ENCODE peak calls at places on chromosomes 2 and 18, in five cellular contexts. One of them, this sample, is unnamed. For H3K4me1, the result is how much of the 10 kb centered on the place peaks cover.

GRCh38 chr18:72697706-72698105 is 153.6 kb upstream of the CBLN2 start:
- DNase-seq in fibroblast of lung: no peak
- DNase-seq in left lung: no peak
- DNase-seq in lower lobe of right lung: no peak
- DNase-seq in adrenal gland: no peak
- DNase-seq in this sample: no peak

GRCh38 chr2:159557437-159558034 is 58.8 kb downstream of the BAZ2B start:
- DNase-seq in lower lobe of right lung: no peak
- DNase-seq in fibroblast of lung: peak
- DNase-seq in left lung: no peak
- DNase-seq in adrenal gland: no peak
- DNase-seq in this sample: no peak

GRCh38 chr2:220959391-220959802 is 612.7 kb downstream of the EPHA4 start:
- DNase-seq in adrenal gland: no peak
- DNase-seq in fibroblast of lung: no peak
- DNase-seq in left lung: no peak
- DNase-seq in lower lobe of right lung: no peak
- DNase-seq in this sample: no peak

GRCh38 chr2:235171511-235172130 is 219.8 kb downstream of the SH3BP4 start:
- DNase-seq in fibroblast of lung: peak
- DNase-seq in adrenal gland: peak
- DNase-seq in left lung: no peak
- DNase-seq in lower lobe of right lung: no peak
- DNase-seq in this sample: no peak

GRCh38 chr2:206721216-206721920 is 3.2 kb upstream of the DYTN start:
- DNase-seq in fibroblast of lung: no peak
- DNase-seq in lower lobe of right lung: no peak
- DNase-seq in left lung: no peak
- DNase-seq in adrenal gland: no peak
- DNase-seq in this sample: no peak

GRCh38 chr2:226758886-226759660 is 40.5 kb downstream of the IRS1 start:
- DNase-seq in adrenal gland: no peak
- DNase-seq in left lung: no peak
- DNase-seq in lower lobe of right lung: no peak
- DNase-seq in fibroblast of lung: peak
- DNase-seq in this sample: no peak

GRCh38 chr2:241950878-241951331 is 81.4 kb downstream of the RTP5 start:
- DNase-seq in fibroblast of lung: peak
- DNase-seq in lower lobe of right lung: peak
- DNase-seq in adrenal gland: peak
- DNase-seq in left lung: peak
- DNase-seq in this sample: no peak

GRCh38 chr2:213101109-213101508 is 50.3 kb downstream of the IKZF2 start:
- DNase-seq in left lung: no peak
- DNase-seq in fibroblast of lung: peak
- DNase-seq in lower lobe of right lung: no peak
- DNase-seq in adrenal gland: no peak
- DNase-seq in this sample: no peak

GRCh38 chr18:47931707-47932103 is 1.2 kb upstream of the SMAD2 start:
- DNase-seq in lower lobe of right lung: no peak
- DNase-seq in left lung: peak
- DNase-seq in fibroblast of lung: no peak
- DNase-seq in adrenal gland: peak
- DNase-seq in this sample: no peak

GRCh38 chr2:7748717-7749415 is 831.7 kb downstream of the RNF144A start:
- DNase-seq in adrenal gland: no peak
- DNase-seq in fibroblast of lung: peak
- DNase-seq in left lung: no peak
- DNase-seq in lower lobe of right lung: no peak
- DNase-seq in this sample: no peak

GRCh38 chr18:56986829-56987228 is 160.1 kb upstream of the BOD1L2 start:
- DNase-seq in lower lobe of right lung: no peak
- DNase-seq in left lung: no peak
- DNase-seq in adrenal gland: no peak
- DNase-seq in fibroblast of lung: no peak
- DNase-seq in this sample: no peak

GRCh38 chr2:100879296-100879695 is 59.4 kb downstream of the NPAS2 start:
- DNase-seq in fibroblast of lung: no peak
- DNase-seq in lower lobe of right lung: no peak
- DNase-seq in left lung: no peak
- DNase-seq in adrenal gland: no peak
- DNase-seq in this sample: no peak

GRCh38 chr2:62200291-62200841 is 4.5 kb downstream of the B3GNT2 start:
- DNase-seq in fibroblast of lung: no peak
- DNase-seq in lower lobe of right lung: no peak
- DNase-seq in left lung: no peak
- DNase-seq in adrenal gland: no peak
- DNase-seq in this sample: no peak

GRCh38 chr2:64685430-64685829 is 31.7 kb upstream of the SERTAD2 start:
- DNase-seq in adrenal gland: no peak
- DNase-seq in lower lobe of right lung: no peak
- DNase-seq in left lung: no peak
- DNase-seq in fibroblast of lung: no peak
- DNase-seq in this sample: no peak

GRCh38 chr2:122341007-122341406 is 585.6 kb downstream of the TSN start:
- DNase-seq in adrenal gland: no peak
- DNase-seq in fibroblast of lung: peak
- DNase-seq in left lung: no peak
- DNase-seq in lower lobe of right lung: no peak
- DNase-seq in this sample: no peak

GRCh38 chr2:47650001-47650535 is 132.9 kb upstream of the MSH6 start:
- DNase-seq in left lung: no peak
- DNase-seq in fibroblast of lung: no peak
- DNase-seq in adrenal gland: no peak
- DNase-seq in lower lobe of right lung: no peak
- DNase-seq in this sample: no peak

GRCh38 chr2:38163006-38163405 is 87.1 kb upstream of the CYP1B1 start:
- DNase-seq in left lung: no peak
- DNase-seq in adrenal gland: no peak
- DNase-seq in fibroblast of lung: no peak
- DNase-seq in lower lobe of right lung: no peak
- DNase-seq in this sample: no peak

GRCh38 chr2:72989770-72990556 is 72.6 kb downstream of the EMX1 start:
- DNase-seq in adrenal gland: no peak
- DNase-seq in fibroblast of lung: peak
- DNase-seq in left lung: no peak
- DNase-seq in lower lobe of right lung: no peak
- DNase-seq in this sample: no peak

GRCh38 chr2:182170341-182170740 is 184.7 kb downstream of the PPP1R1C start:
- DNase-seq in fibroblast of lung: no peak
- DNase-seq in adrenal gland: no peak
- DNase-seq in left lung: no peak
- DNase-seq in lower lobe of right lung: no peak
- DNase-seq in this sample: no peak

GRCh38 chr2:96888082-96889011 is 18.5 kb upstream of the SEMA4C start:
- DNase-seq in lower lobe of right lung: peak
- DNase-seq in adrenal gland: no peak
- DNase-seq in left lung: peak
- DNase-seq in fibroblast of lung: no peak
- DNase-seq in this sample: no peak

GRCh38 chr2:47269316-47270232 is 114.5 kb upstream of the STPG4 start:
- DNase-seq in adrenal gland: peak
- DNase-seq in lower lobe of right lung: peak
- DNase-seq in fibroblast of lung: peak
- DNase-seq in left lung: peak
- DNase-seq in this sample: peak

GRCh38 chr2:203567786-203568185 is 32.7 kb upstream of the RAPH1 start:
- DNase-seq in fibroblast of lung: no peak
- DNase-seq in lower lobe of right lung: no peak
- DNase-seq in adrenal gland: no peak
- DNase-seq in left lung: no peak
- DNase-seq in this sample: no peak

GRCh38 chr2:607172-607571 is 70.0 kb downstream of the TMEM18 start:
- DNase-seq in lower lobe of right lung: no peak
- DNase-seq in adrenal gland: no peak
- DNase-seq in left lung: no peak
- DNase-seq in fibroblast of lung: no peak
- DNase-seq in this sample: peak

GRCh38 chr2:183868153-183868552 is 730.2 kb upstream of the ZNF804A start:
- DNase-seq in left lung: no peak
- DNase-seq in fibroblast of lung: peak
- DNase-seq in lower lobe of right lung: no peak
- DNase-seq in adrenal gland: no peak
- DNase-seq in this sample: no peak

GRCh38 chr18:33169218-33169617 is 271.3 kb downstream of the CCDC178 start:
- DNase-seq in adrenal gland: no peak
- DNase-seq in lower lobe of right lung: no peak
- DNase-seq in left lung: no peak
- DNase-seq in fibroblast of lung: no peak
- DNase-seq in this sample: no peak
- H3K4me1 ChIP-seq in adrenal gland: under half
- H3K4me1 ChIP-seq in lower lobe of right lung: under half
- H3K4me1 ChIP-seq in left lung: under half
- H3K4me1 ChIP-seq in fibroblast of lung: under half
- H3K4me1 ChIP-seq in this sample: under half

GRCh38 chr2:60821133-60821469 is 60.3 kb upstream of the REL start:
- DNase-seq in lower lobe of right lung: no peak
- DNase-seq in left lung: no peak
- DNase-seq in fibroblast of lung: no peak
- DNase-seq in adrenal gland: no peak
- DNase-seq in this sample: no peak

GRCh38 chr2:60820416-60821132 is 60.8 kb upstream of the REL start:
- DNase-seq in lower lobe of right lung: no peak
- DNase-seq in fibroblast of lung: no peak
- DNase-seq in adrenal gland: no peak
- DNase-seq in left lung: no peak
- DNase-seq in this sample: no peak

GRCh38 chr2:60819936-60820335 is 61.4 kb upstream of the REL start:
- DNase-seq in adrenal gland: no peak
- DNase-seq in fibroblast of lung: no peak
- DNase-seq in lower lobe of right lung: no peak
- DNase-seq in left lung: no peak
- DNase-seq in this sample: no peak

GRCh38 chr2:60822987-60823386 is 58.4 kb upstream of the REL start:
- DNase-seq in fibroblast of lung: no peak
- DNase-seq in left lung: no peak
- DNase-seq in adrenal gland: no peak
- DNase-seq in lower lobe of right lung: no peak
- DNase-seq in this sample: no peak

GRCh38 chr2:60821587-60822302 is 59.6 kb upstream of the REL start:
- DNase-seq in lower lobe of right lung: no peak
- DNase-seq in left lung: no peak
- DNase-seq in adrenal gland: no peak
- DNase-seq in fibroblast of lung: no peak
- DNase-seq in this sample: no peak
- H3K27ac ChIP-seq in lower lobe of right lung: no peak
- H3K27ac ChIP-seq in left lung: no peak
- H3K27ac ChIP-seq in adrenal gland: no peak
- H3K27ac ChIP-seq in fibroblast of lung: no peak
- H3K27ac ChIP-seq in this sample: no peak

DNA sequence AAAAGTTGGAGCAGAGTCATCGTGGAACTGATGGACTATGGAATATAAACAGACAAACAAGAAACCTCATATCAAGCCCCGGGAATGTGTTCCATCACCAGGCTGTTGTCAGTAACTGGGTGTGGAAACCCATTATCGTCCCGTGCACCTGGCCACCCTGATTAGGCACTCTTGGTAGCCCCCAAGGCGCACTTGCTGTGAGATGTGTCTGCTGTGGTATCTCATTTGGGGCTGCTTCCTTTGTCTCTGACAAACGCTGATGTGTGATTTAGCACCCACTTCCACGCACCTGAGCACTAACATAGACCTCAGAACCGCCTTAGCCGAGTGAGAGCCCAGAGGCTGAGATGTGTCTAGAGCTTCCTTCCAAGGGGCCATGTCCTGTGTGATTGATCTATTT is 96.3 kb downstream of the PRPF40A start:
- DNase-seq in left lung: no peak
- DNase-seq in lower lobe of right lung: no peak
- DNase-seq in fibroblast of lung: no peak
- DNase-seq in adrenal gland: no peak
- DNase-seq in this sample: no peak
- TF ChIP-seq CTCF in left lung: no peak
- TF ChIP-seq CTCF in lower lobe of right lung: no peak
- TF ChIP-seq CTCF in fibroblast of lung: no peak
- TF ChIP-seq CTCF in adrenal gland: no peak
- TF ChIP-seq CTCF in this sample: no peak

DNA sequence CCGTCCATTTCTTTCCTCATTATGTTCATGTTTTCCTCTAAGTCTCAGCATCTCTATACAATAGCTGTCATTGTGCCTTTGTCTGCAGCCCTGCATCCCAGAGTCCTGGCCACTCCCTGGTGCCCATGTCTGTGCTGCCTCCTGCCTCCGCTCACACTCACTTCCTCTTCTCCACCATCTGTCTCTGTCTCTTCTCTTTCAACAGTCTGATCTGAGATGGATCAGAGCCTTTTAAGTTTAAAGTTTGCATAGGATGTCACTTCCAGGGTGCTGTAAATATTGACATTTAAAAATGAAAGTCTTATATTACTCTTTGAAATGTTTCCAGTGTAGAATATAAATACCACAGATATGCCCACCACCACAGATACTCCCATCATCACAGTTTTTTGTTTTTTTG is 42.7 kb downstream of the UBE2F start:
- DNase-seq in lower lobe of right lung: no peak
- DNase-seq in left lung: no peak
- DNase-seq in fibroblast of lung: no peak
- DNase-seq in adrenal gland: no peak
- DNase-seq in this sample: no peak
- H3K4me1 ChIP-seq in lower lobe of right lung: under half
- H3K4me1 ChIP-seq in left lung: under half
- H3K4me1 ChIP-seq in fibroblast of lung: under half
- H3K4me1 ChIP-seq in adrenal gland: under half
- H3K4me1 ChIP-seq in this sample: under half

DNA sequence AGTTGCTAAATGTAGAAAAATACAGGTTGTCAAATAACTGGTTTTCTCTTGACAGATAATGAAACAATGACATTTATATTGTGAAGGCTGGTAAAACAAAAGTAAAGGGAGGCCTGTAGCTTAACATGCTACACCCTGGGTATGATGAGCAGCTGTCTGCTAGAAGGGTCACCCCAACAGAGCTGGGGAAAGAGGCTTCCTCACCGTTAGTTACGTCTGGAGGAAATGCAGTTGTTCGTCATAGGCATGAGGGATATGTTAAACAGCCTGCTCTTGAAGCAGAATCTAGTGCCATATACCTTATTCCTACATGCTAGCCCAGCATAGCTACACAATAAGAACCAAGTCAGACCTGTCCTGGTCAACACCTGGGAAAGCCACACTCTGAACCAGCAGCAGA is 49.9 kb downstream of the LPIN2 start:
- DNase-seq in fibroblast of lung: no peak
- DNase-seq in lower lobe of right lung: no peak
- DNase-seq in left lung: no peak
- DNase-seq in adrenal gland: no peak
- DNase-seq in this sample: no peak
- H3K27ac ChIP-seq in fibroblast of lung: no peak
- H3K27ac ChIP-seq in lower lobe of right lung: peak
- H3K27ac ChIP-seq in left lung: no peak
- H3K27ac ChIP-seq in adrenal gland: no peak
- H3K27ac ChIP-seq in this sample: no peak

GRCh38 chr18:9739516-9739915 is 31.4 kb downstream of the RAB31 start:
- DNase-seq in lower lobe of right lung: no peak
- DNase-seq in fibroblast of lung: no peak
- DNase-seq in left lung: no peak
- DNase-seq in adrenal gland: no peak
- DNase-seq in this sample: no peak
- TF ChIP-seq CTCF in lower lobe of right lung: no peak
- TF ChIP-seq CTCF in fibroblast of lung: no peak
- TF ChIP-seq CTCF in left lung: no peak
- TF ChIP-seq CTCF in adrenal gland: no peak
- TF ChIP-seq CTCF in this sample: no peak